ENCODE peak calls at places on chromosomes 7 and 10, in five cellular contexts. U is lower lobe of right lung, A is upper lobe of right lung, V is tibial nerve, L is H1. X is an unnamed sample.
A peak's percentile ranks its signal among the peaks of the same experiment; 100 is the strongest.

GRCh38 chr10:67788028-67788886 is 49.7 kb downstream of the DNAJC12 start:
- DNase-seq in U (peak; percentile 68), A (peak; percentile 80), L (peak; percentile 56), V (peak; percentile 40), X (peak; percentile 40)

GRCh38 chr10:88104213-88104612 is 240.8 kb downstream of the PTEN start:
- DNase-seq in U (no peak), L (no peak), V (no peak), A (no peak), X (no peak)

GRCh38 chr7:84786073-84786472 is 400.8 kb downstream of the SEMA3D start:
- DNase-seq in V (no peak), A (no peak), U (no peak), L (no peak), X (no peak)

GRCh38 chr10:83357004-83357403 is 782.3 kb upstream of the GHITM start:
- DNase-seq in A (no peak), L (no peak), U (no peak), V (no peak), X (no peak)

GRCh38 chr10:24897326-24897926 is 55.0 kb downstream of the PRTFDC1 start:
- DNase-seq in U (no peak), L (no peak), A (no peak), V (no peak), X (no peak)

GRCh38 chr7:15446280-15446679 is 115.5 kb downstream of the AGMO start:
- DNase-seq in U (no peak), V (no peak), L (no peak), A (no peak), X (no peak)

GRCh38 chr10:43958071-43958432 is 309.4 kb upstream of the ZNF32 start:
- DNase-seq in A (no peak), L (no peak), V (no peak), U (no peak), X (no peak)

GRCh38 chr7:28686418-28686800 is 271.7 kb downstream of the TRIL start:
- DNase-seq in A (no peak), L (no peak), U (no peak), V (peak; percentile 36), X (no peak)

GRCh38 chr7:45089314-45089891 is 634 bp upstream of the NACAD start:
- DNase-seq in U (no peak), A (peak; percentile 74), V (peak; percentile 36), L (peak; percentile 73), X (no peak)

GRCh38 chr10:123379156-123379555 is 225.0 kb downstream of the BUB3 start:
- DNase-seq in L (no peak), A (peak; percentile 11), V (no peak), U (no peak), X (no peak)

GRCh38 chr7:43823941-43824340 is 45.4 kb downstream of the MRPS24 start:
- DNase-seq in L (no peak), U (no peak), V (no peak), A (no peak), X (no peak)

GRCh38 chr10:3757638-3758490 is 27.1 kb downstream of the KLF6 start:
- DNase-seq in L (no peak), V (no peak), U (no peak), A (no peak), X (no peak)

GRCh38 chr7:149856-150636 is 42.3 kb upstream of the FAM20C start:
- DNase-seq in L (no peak), V (peak; percentile 21), U (peak; percentile 84), A (peak; percentile 91), X (peak; percentile 45)

GRCh38 chr10:122323941-122324675 is 50.4 kb upstream of the PLEKHA1 start:
- DNase-seq in U (no peak), A (no peak), V (no peak), L (no peak), X (no peak)

GRCh38 chr7:30817060-30817770 is 46.0 kb downstream of the MINDY4 start:
- DNase-seq in V (no peak), A (no peak), U (no peak), L (no peak), X (no peak)

GRCh38 chr10:101030492-101031127 is 319 bp downstream of the PDZD7 start:
- DNase-seq in A (no peak), L (no peak), V (no peak), U (no peak), X (no peak)

GRCh38 chr10:86648706-86649426 is 5.5 kb upstream of the OPN4 start:
- DNase-seq in L (no peak), A (no peak), V (peak; percentile 68), U (no peak), X (peak; percentile 53)

GRCh38 chr10:387949-388660 is 252.8 kb downstream of the ZMYND11 start:
- DNase-seq in L (no peak), V (no peak), U (no peak), A (no peak), X (peak; percentile 69)

GRCh38 chr7:7639847-7640220 is 718 bp upstream of the UMAD1 start:
- DNase-seq in L (no peak), A (no peak), V (peak; percentile 8), U (no peak), X (no peak)

GRCh38 chr7:43196379-43196778 is 83.9 kb downstream of the HECW1 start:
- DNase-seq in U (no peak), V (no peak), L (no peak), A (no peak), X (no peak)

GRCh38 chr7:132575336-132575986 is 809 bp downstream of the PLXNA4 start:
- DNase-seq in A (no peak), V (peak; percentile 45), L (no peak), U (no peak), X (peak; percentile 76)

GRCh38 chr10:60446855-60447254 is 57.2 kb upstream of the ANK3 start:
- DNase-seq in A (no peak), U (peak; percentile 51), L (no peak), V (no peak), X (no peak)

GRCh38 chr7:4484545-4484944 is 197.6 kb upstream of the FOXK1 start:
- DNase-seq in L (no peak), V (no peak), U (no peak), A (no peak), X (no peak)

GRCh38 chr10:124081547-124082140 is 11.8 kb downstream of the CHST15 start:
- DNase-seq in A (no peak), L (no peak), V (no peak), U (peak; percentile 14), X (no peak)

GRCh38 chr10:20299037-20299557 is 482.9 kb downstream of the PLXDC2 start:
- DNase-seq in V (no peak), L (no peak), U (no peak), A (no peak), X (no peak)

GRCh38 chr10:43667317-43667731 is 18.6 kb upstream of the ZNF32 start:
- DNase-seq in U (no peak), L (no peak), V (no peak), A (no peak), X (no peak)

GRCh38 chr7:94177441-94177840 is 173.3 kb upstream of the BET1 start:
- DNase-seq in A (no peak), V (no peak), L (no peak), U (no peak), X (no peak)

GRCh38 chr10:24912214-24912613 is 40.2 kb downstream of the PRTFDC1 start:
- DNase-seq in L (no peak), U (no peak), A (no peak), V (no peak), X (no peak)

GRCh38 chr7:155540553-155540952 is 5.8 kb downstream of the CNPY1 start:
- DNase-seq in L (no peak), V (no peak), U (no peak), A (no peak), X (no peak)

GRCh38 chr7:52500796-52501195 is 534.6 kb upstream of the POM121L12 start:
- DNase-seq in U (no peak), L (no peak), A (no peak), V (no peak), X (no peak)

GRCh38 chr10:48811917-48812316 is 127.2 kb downstream of the WDFY4 start:
- DNase-seq in U (no peak), L (no peak), V (no peak), A (no peak), X (no peak)

DNA sequence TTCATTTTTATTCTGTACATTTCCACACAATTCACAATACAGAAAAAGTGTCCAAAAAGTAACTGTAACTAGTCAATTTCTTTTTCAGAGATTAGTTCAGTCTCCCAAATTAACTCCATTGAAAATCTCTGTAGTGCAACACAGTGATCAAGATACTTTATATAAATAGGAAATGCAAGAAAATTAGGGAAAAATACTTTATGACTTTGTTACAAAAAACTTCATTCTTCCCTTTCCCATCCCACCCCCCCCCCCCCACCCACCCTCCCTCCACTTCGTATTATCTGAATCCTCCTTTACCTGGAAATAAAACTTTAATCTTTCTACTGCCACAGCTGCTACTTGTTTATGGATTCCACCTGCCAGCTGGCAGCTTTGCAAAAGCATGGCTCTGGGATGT is 37.5 kb upstream of the PTN start:
- DNase-seq in A (no peak), U (no peak), V (no peak), L (no peak), X (no peak)
- H3K4me3 ChIP-seq in A (no peak overlapping the region), U (no peak overlapping the region), V (no peak overlapping the region), L (no peak overlapping the region), X (no peak overlapping the region)

DNA sequence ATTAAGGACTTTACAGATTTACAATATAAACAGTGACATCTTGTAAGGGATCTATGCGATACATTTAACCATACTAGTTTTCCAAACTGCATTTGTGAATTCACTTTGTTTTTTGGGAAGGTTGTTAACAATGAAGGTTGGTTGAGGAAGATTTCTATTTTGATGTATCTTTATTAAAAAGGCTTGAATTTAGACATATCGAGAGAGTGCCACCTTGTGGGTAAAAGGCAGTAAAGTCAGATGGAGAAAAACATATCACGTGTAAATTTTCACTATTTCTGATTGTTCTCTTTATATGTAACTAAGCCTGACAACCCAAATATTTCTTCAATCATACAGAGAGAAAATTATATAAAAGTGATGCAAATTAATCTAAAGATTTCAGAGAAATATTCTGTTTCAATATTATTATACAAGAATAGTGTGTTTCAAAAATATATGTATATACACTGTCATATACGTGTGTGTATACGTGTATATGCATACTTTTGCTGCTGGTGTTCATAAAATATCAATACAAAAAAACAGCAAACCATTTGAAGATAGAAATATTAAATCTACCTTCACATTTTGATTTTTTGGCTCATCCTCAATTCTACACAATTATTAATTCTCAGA is 988.6 kb downstream of the SORCS1 start:
- DNase-seq in U (no peak), A (no peak), L (no peak), V (no peak), X (no peak)
- TF ChIP-seq CTCF in U (peak; percentile 21), A (peak; percentile 44), L (peak; percentile 46), V (peak; percentile 54), X (no peak)

DNA sequence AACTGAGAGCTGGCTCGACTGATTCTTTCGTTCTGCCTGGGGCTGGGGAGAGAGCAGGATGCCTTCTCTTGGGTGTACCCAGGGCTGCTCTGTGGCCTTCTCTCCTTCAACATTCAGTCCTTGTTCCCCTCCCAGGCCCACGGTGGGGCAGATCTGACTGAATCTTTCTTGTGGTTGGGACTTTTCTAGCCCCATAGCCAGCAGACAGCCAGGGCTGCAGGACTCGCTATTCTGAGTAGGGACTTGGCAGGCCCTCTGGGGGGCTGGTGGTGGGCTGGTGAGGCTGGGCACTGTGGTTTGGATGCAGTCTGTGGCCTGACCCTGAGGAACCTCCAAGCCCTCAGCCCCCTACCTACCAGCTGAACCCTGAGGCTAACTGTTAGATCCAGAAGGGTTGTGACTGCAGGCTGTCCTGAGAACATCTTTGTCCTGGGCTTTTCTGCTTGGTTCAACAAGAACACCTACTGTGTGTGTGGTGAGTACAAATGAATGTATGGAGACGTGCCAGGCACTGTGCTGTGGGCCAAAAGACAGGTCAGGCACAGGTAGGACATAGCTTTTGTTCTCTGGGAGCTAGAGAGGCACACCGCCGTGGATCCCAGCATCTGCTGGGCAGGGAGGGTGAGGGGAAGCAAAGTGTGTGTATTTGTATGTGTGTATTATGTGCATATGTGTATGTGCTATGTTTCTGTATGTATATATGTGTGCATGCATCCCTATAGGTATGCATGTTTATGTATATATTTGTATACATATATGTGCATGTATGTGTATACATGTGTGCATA is 2.1 kb upstream of the PALD1 start:
- DNase-seq in U (no peak), L (no peak), A (no peak), V (no peak), X (no peak)
- H3K27me3 ChIP-seq in U (peaks cover 5% of the 10 kb centered on the region), L (peaks cover 5% of the 10 kb centered on the region), A (no peaks in the 10 kb centered on the region), V (no peaks in the 10 kb centered on the region), X (no peaks in the 10 kb centered on the region)

GRCh38 chr7:113086431-113086888 is at the start of gene GPR85:
- DNase-seq in V (peak; percentile 4), L (peak; percentile 29), A (peak; percentile 81), U (peak; percentile 68), X (no peak)
- H3K4me3 ChIP-seq in V (peak within 1 kb of the TSS; percentile 60), L (peak within 1 kb of the TSS; percentile 61), A (peak within 1 kb of the TSS; percentile 53), U (peak within 1 kb of the TSS; percentile 55), X (peak within 1 kb of the TSS; percentile 57)